ENCODE peak calls at places on chromosomes 4 and X, in eight cellular contexts. B is substantia nigra, M is body of pancreas, L is iPS DF 6.9, G is HL-60, T is cardiac muscle cell, D is psoas muscle, H is pancreas. V is an unnamed sample.

GRCh38 chrX:116009871-116010710 is 160.5 kb upstream of the AGTR2 start:
- DNase-seq in L (no peak), B (no peak), D (no peak), H (no peak), T (no peak), G (no peak), M (peak; percentile 14), V (peak; percentile 14)

GRCh38 chr4:150006197-150006596 is 72.0 kb upstream of the DCLK2 start:
- DNase-seq in G (no peak), T (peak; percentile 36), L (no peak), B (no peak), M (no peak), H (no peak), D (no peak), V (no peak)

GRCh38 chrX:42189601-42190000 is 266.2 kb upstream of the CASK start:
- DNase-seq in L (no peak), H (no peak), T (peak; percentile 5), D (no peak), M (no peak), G (no peak), B (no peak), V (no peak)

GRCh38 chrX:46573331-46573895 is at the start of gene CHST7:
- DNase-seq in G (no peak), L (no peak), H (peak; percentile 73), B (peak; percentile 7), T (peak; percentile 79), M (peak; percentile 62), D (peak; percentile 66), V (peak; percentile 69)

GRCh38 chr4:8392591-8393190 is 47.8 kb downstream of the ACOX3 start:
- DNase-seq in D (no peak), B (no peak), H (no peak), T (no peak), G (no peak), L (no peak), M (no peak), V (no peak)

GRCh38 chr4:154954117-154954516 is 173.0 kb downstream of the RBM46 start:
- DNase-seq in G (no peak), H (no peak), M (no peak), D (no peak), T (no peak), B (no peak), L (no peak), V (no peak)

GRCh38 chr4:175385797-175386196 is 426.3 kb downstream of the GPM6A start:
- DNase-seq in D (no peak), T (no peak), L (no peak), M (no peak), G (no peak), B (no peak), H (no peak), V (no peak)

GRCh38 chr4:38765391-38765790 is 17.4 kb downstream of the TLR10 start:
- DNase-seq in M (no peak), H (no peak), G (no peak), T (no peak), L (no peak), D (no peak), B (no peak), V (no peak)

GRCh38 chr4:2818351-2818939 is 25.2 kb upstream of the ADD1 start:
- DNase-seq in D (peak; percentile 17), L (no peak), M (no peak), B (no peak), H (no peak), T (no peak), G (no peak), V (no peak)
- H3K27ac ChIP-seq in D (no peak overlapping the region), L (no peak overlapping the region), M (peak overlapping the region; percentile 51), B (no peak overlapping the region), H (no peak overlapping the region), T (no peak overlapping the region), G (no peak overlapping the region), V (no peak overlapping the region)

DNA sequence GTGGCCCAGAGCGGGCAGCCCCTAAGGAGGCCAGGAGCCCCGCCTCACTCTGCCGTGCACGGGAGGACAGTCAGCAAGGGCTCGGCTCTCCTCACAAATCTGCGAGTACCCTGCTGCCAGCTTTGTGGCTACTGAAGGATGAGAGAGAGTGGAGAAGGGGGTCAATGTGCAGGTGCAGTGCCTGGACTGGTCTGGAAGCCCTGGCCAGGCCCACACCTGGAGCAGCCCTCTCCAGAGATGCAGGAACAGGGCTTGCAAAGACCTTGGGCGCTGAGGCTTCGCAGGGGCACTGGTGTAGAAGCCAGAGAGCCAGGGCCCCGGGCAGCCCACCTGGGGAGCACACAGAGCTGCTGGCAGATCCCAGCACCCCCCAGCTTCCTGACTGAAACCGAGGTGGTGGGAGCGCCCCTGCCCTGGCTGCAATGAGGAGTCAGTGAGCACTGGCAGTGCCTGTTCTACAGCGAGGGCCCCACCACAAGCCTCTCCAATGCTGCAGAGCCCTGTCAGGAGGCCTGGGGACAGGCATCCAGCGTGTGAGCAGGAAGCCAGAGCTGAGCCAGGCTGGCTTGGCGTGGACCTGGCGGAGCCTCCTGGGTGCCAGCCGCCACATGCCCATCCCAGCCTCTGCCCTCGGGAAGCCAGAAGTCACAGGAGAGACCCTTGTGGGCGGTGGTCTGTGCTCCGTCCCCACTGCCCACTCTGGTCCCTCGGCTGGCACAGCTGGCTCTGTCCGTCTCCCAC is 3.9 kb downstream of the SPON2 start:
- DNase-seq in M (no peak), L (no peak), G (no peak), D (no peak), H (no peak), B (no peak), T (no peak), V (no peak)
- H3K27ac ChIP-seq in M (no peak overlapping the region), L (no peak overlapping the region), G (no peak overlapping the region), D (no peak overlapping the region), H (no peak overlapping the region), B (no peak overlapping the region), T (no peak overlapping the region), V (peak overlapping the region; percentile 58)

GRCh38 chr4:53780736-53781400 is 189.6 kb upstream of the LNX1 start:
- DNase-seq in M (no peak), T (no peak), B (no peak), D (no peak), G (no peak), L (no peak), H (no peak), V (no peak)
- H3K27ac ChIP-seq in M (no peak overlapping the region), T (no peak overlapping the region), B (no peak overlapping the region), D (no peak overlapping the region), G (no peak overlapping the region), L (no peak overlapping the region), H (no peak overlapping the region), V (peak overlapping the region; percentile 36)

DNA sequence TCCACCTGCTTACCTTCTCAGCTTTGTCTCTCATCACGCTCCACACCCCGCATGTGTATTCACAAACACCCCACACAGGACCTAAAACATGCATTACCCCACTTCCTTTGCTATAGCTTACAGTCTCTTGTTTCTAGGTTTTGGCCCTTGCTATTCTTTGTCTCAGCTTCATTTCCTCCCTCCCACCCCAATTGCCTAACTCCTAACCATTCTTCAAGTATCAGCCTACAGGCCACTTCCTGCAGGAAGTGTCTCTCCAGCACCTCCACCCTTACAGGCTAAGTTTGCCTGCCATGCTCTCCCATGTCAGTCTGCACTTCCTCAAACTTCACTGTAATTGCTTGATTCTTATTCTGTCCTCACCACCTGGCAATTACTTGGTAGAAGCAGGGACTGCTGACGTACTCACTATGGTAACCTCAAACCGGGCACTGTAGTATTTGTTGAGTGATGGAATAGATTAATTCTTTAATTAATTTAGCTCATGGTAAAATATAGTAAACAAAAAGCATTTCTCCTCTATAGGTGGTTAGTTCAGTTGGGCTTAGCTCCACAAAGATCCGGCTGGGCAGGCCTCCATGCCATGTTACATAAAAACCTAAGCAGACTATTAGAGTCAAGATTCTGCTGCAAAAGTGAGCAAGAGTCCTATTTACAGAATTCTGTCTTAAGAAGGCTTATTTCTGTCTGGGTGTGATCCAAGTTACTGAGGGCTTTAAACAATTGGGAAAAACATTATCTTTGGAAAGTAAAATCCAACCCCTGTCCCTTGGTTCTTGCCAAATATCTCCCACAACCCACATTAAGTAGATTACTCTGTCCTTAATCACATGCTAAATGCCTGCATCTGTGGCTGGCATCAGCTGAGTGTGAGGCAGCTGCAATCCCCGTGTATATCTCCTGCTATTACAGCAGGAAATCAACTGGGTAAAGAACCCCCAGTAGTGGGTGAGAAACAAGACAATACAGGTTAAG is 124.7 kb upstream of the CPEB2 start:
- DNase-seq in H (no peak), G (peak; percentile 81), M (no peak), L (no peak), D (no peak), B (no peak), T (peak; percentile 70), V (no peak)
- H3K27ac ChIP-seq in H (no peak overlapping the region), G (peak overlapping the region; percentile 45), M (no peak overlapping the region), L (no peak overlapping the region), D (no peak overlapping the region), B (no peak overlapping the region), T (no peak overlapping the region), V (no peak overlapping the region)

DNA sequence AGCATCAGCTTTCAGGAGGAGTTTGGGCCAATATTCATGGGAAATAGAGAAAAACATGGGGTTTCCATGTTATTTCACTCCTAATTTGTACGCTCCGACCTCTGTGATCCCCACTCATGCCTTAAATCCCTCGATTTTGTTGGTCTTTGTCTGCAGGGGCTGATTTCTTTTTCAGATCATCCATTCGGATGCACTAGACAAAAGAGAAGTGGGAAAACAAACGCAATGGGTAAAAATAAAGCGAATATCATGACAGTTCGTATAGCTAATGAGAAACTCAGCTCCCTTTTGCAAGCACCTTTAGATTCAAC is 139.1 kb upstream of the PLAC1 start:
- DNase-seq in M (no peak), T (no peak), D (no peak), L (no peak), B (no peak), H (no peak), G (no peak), V (no peak)
- H3K27ac ChIP-seq in M (no peak overlapping the region), T (no peak overlapping the region), D (no peak overlapping the region), L (no peak overlapping the region), B (no peak overlapping the region), H (no peak overlapping the region), G (peak overlapping the region; percentile 72), V (no peak overlapping the region)

DNA sequence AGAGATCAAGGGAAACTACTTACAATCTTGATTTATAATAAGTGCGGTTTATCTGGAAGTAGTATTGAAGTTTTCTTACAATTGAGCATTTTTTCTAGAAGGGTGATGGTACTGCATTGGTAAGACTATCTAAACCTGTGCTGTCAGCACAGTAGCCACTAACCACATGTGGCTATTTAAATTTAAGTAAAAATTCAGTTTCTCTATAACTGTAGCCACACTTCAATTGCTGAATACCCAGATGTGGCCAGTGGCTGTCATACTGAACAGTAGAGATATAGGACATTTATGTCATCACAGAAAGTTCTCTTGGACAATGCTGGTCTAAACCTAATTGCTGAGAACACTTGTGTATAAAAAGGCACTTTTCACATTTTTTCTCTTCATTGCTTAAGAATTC is 222.7 kb downstream of the CBR4 start:
- DNase-seq in D (no peak), M (no peak), G (no peak), H (no peak), L (no peak), B (no peak), T (no peak), V (no peak)
- H3K27ac ChIP-seq in D (no peak overlapping the region), M (no peak overlapping the region), G (no peak overlapping the region), H (no peak overlapping the region), L (no peak overlapping the region), B (no peak overlapping the region), T (no peak overlapping the region), V (peak overlapping the region; percentile 54)

DNA sequence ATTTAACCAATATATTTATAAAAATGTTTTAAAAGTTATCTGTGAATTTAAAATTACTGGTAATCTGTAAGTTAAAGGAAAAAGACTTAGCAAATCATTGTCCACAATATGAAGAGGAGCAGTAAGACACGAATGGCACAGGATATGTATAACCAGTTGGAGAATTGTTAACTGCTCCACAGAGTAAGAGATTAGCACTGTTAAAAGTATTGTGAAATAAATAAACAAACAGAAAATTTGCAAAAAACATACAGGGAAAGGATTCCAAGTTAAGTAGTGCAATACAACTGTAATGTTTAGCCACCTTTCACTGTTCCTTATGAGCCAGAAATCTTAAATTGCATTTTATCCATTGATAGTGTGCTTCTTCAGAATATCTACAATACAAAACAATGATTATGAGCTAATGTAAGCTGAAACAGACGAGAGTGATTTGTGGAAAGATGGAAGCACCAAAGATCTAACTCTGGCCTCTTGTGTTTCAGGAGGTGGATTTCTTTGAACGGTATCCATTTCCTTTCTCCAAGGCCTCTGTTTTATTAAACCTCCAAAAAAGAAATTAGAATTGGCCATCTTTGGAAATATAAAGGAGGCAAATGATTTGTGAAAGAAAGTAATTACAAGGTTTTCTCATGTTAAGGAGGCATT is 188.4 kb downstream of the UNC5C start:
- DNase-seq in G (no peak), B (no peak), T (no peak), M (no peak), D (no peak), L (no peak), H (no peak), V (no peak)
- H3K27ac ChIP-seq in G (no peak overlapping the region), B (peak overlapping the region; percentile 81), T (peak overlapping the region; percentile 5), M (no peak overlapping the region), D (no peak overlapping the region), L (no peak overlapping the region), H (no peak overlapping the region), V (no peak overlapping the region)